ENCODE peak calls at places on chromosomes 13 and 19, in eight cellular contexts. V, L, H, A, Q, J, B and N are unnamed samples.

GRCh38 chr19:42121666-42122069 is 10.6 kb downstream of the POU2F2 start:
- DNase-seq in Q (no peak), V (peak; percentile 64), L (peak; percentile 83), J (no peak), H (peak; percentile 86), B (peak; percentile 71), A (no peak), N (no peak)

GRCh38 chr13:29362849-29363604 is 232.5 kb downstream of the SLC7A1 start:
- DNase-seq in H (peak; percentile 6), Q (peak; percentile 28), A (peak; percentile 22), L (peak; percentile 30), J (peak; percentile 38), V (no peak), B (peak; percentile 69), N (peak; percentile 57)

GRCh38 chr19:55901369-55902079 is 30.6 kb downstream of the NLRP13 start:
- DNase-seq in H (no peak), V (no peak), L (no peak), A (no peak), B (no peak), Q (no peak), J (no peak), N (no peak)

GRCh38 chr19:6233827-6234511 is 45.8 kb downstream of the MLLT1 start:
- DNase-seq in A (peak; percentile 39), J (no peak), Q (no peak), H (no peak), V (peak; percentile 88), L (no peak), B (no peak), N (no peak)

GRCh38 chr13:46475586-46475991 is 77.4 kb upstream of the LRCH1 start:
- DNase-seq in H (no peak), A (no peak), Q (no peak), B (peak; percentile 40), V (no peak), J (no peak), L (peak; percentile 45), N (no peak)

GRCh38 chr13:102310691-102311432 is 91.0 kb downstream of the FGF14 start:
- DNase-seq in Q (no peak), J (no peak), A (peak; percentile 39), V (no peak), H (no peak), B (no peak), L (no peak), N (no peak)

GRCh38 chr13:30266751-30267150 is 40.6 kb downstream of the KATNAL1 start:
- DNase-seq in B (no peak), V (no peak), H (no peak), J (no peak), A (no peak), L (peak; percentile 62), Q (no peak), N (no peak)

GRCh38 chr19:8084152-8084551 is 31.6 kb downstream of the CCL25 start:
- DNase-seq in B (no peak), J (no peak), A (no peak), H (no peak), L (no peak), Q (no peak), V (no peak), N (no peak)

GRCh38 chr13:34721631-34722144 is 220.4 kb upstream of the NBEA start:
- DNase-seq in Q (no peak), B (peak; percentile 49), V (no peak), H (no peak), L (no peak), J (no peak), A (no peak), N (no peak)

GRCh38 chr13:91572439-91572838 is 174.0 kb downstream of the GPC5 start:
- DNase-seq in L (peak; percentile 50), V (no peak), A (no peak), H (no peak), J (no peak), Q (no peak), B (no peak), N (no peak)

GRCh38 chr19:13859361-13859880 is 17.5 kb upstream of the NANOS3 start:
- DNase-seq in B (peak; percentile 44), A (no peak), L (peak; percentile 67), J (no peak), H (no peak), Q (no peak), V (no peak), N (no peak)

GRCh38 chr19:39199025-39199424 is 2.3 kb downstream of the NCCRP1 start:
- DNase-seq in A (peak; percentile 48), Q (no peak), B (no peak), V (no peak), H (no peak), J (no peak), L (peak; percentile 26), N (peak; percentile 34)

GRCh38 chr13:99178636-99179035 is 22.0 kb upstream of the UBAC2 start:
- DNase-seq in H (no peak), J (no peak), A (no peak), L (no peak), V (no peak), Q (no peak), B (no peak), N (no peak)

GRCh38 chr13:73722120-73722519 is 412.1 kb downstream of the KLF12 start:
- DNase-seq in B (peak; percentile 82), H (peak; percentile 2), V (no peak), L (peak; percentile 86), A (no peak), Q (peak; percentile 51), J (peak; percentile 46), N (no peak)

GRCh38 chr19:8307400-8307964 is 676 bp downstream of the CD320 start:
- DNase-seq in V (no peak), L (no peak), B (peak; percentile 42), Q (no peak), H (no peak), A (no peak), J (no peak), N (peak; percentile 10)

GRCh38 chr19:1468274-1469199 is 10.5 kb downstream of the C19orf25 start:
- DNase-seq in J (no peak), L (no peak), A (no peak), B (peak; percentile 32), V (no peak), Q (no peak), H (no peak), N (peak; percentile 72)

GRCh38 chr13:99119686-99120085 is 81.0 kb upstream of the UBAC2 start:
- DNase-seq in L (no peak), Q (no peak), H (no peak), V (no peak), B (no peak), A (no peak), J (no peak), N (no peak)

GRCh38 chr19:44748426-44749254 is at the start of gene BCL3:
- DNase-seq in L (no peak), Q (no peak), H (peak; percentile 42), B (peak; percentile 67), V (peak; percentile 86), A (peak; percentile 77), J (no peak), N (no peak)

GRCh38 chr19:44747739-44748425 is 626 bp upstream of the BCL3 start:
- DNase-seq in V (peak; percentile 82), L (peak; percentile 70), Q (no peak), H (peak; percentile 79), A (peak; percentile 64), B (peak; percentile 46), J (no peak), N (peak; percentile 63)

GRCh38 chr19:44745887-44746600 is 2.5 kb upstream of the BCL3 start:
- DNase-seq in B (no peak), Q (no peak), J (no peak), V (no peak), H (no peak), A (no peak), L (no peak), N (no peak)

GRCh38 chr19:44746616-44746945 is 1.9 kb upstream of the BCL3 start:
- DNase-seq in Q (no peak), V (no peak), H (no peak), J (no peak), B (no peak), A (no peak), L (no peak), N (no peak)

DNA sequence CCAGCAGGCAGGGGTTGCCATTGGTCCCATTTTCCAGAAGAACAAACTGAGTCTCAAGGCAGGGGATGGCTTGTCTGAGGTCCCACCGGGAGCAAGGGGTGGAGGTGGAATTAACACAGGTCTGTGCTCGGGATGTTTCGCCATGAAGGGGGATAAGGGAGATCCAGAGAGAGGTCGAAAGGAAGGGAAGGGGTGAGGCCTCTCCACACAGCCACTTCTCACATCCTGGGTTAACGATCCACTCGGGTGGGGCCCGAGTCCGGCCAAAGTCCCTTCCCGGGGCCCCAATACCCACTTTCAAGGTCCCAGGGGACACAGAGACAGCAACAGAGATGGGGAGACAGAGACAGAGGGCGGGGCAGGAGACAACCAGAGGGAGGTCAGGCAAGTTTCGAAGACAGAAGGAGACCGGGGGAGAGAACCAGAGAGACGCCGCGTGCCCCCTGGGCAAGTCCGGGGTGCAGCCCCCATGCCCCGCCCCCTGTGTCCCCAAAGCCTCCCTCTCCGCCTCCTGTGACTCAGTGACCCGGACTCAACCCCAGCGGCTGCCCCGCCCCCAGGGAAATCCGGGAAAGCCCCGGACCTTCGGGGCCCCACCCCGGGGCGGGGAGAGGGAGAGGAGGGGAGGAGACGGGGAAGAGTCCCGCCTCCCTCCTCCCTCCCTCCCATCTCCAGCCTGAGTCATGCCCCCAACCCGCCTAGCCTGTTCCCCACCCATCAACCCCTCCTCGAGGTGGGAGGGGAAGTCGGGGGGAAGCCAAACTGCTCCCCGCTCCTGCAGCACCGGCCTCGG is 1.4 kb upstream of the BCL3 start:
- DNase-seq in H (peak; percentile 96), Q (peak; percentile 81), L (peak; percentile 95), B (peak; percentile 91), J (peak; percentile 56), A (peak; percentile 97), V (peak; percentile 92), N (peak; percentile 81)
- H3K27me3 ChIP-seq in H (no peaks in the 10 kb centered on the region), Q (no peaks in the 10 kb centered on the region), L (no peaks in the 10 kb centered on the region), B (no peaks in the 10 kb centered on the region), J (peaks cover 39% of the 10 kb centered on the region), A (no peaks in the 10 kb centered on the region), V (no peaks in the 10 kb centered on the region), N (no peaks in the 10 kb centered on the region)

GRCh38 chr19:4597975-4598671 is 38.6 kb upstream of the SEMA6B start:
- DNase-seq in L (no peak), A (no peak), V (peak; percentile 49), Q (no peak), J (peak; percentile 56), B (peak; percentile 61), H (no peak), N (peak; percentile 92)
- H3K4me3 ChIP-seq in L (no peak overlapping the region), A (no peak overlapping the region), V (peak overlapping the region; percentile 14), Q (peak overlapping the region; percentile 38), J (peak overlapping the region; percentile 48), B (peak overlapping the region; percentile 64), H (no peak overlapping the region), N (peak overlapping the region; percentile 24)

GRCh38 chr19:32464279-32464678 is 58.7 kb downstream of the DPY19L3 start:
- DNase-seq in V (no peak), B (peak; percentile 42), A (no peak), Q (peak; percentile 3), L (no peak), H (no peak), J (no peak), N (peak; percentile 34)
- H3K36me3 ChIP-seq in V (peaks cover 24% of the 10 kb centered on the region), B (no peaks in the 10 kb centered on the region), A (no peaks in the 10 kb centered on the region), Q (no peaks in the 10 kb centered on the region), L (peaks cover 1% of the 10 kb centered on the region), H (peaks cover 7% of the 10 kb centered on the region), J (peaks cover 41% of the 10 kb centered on the region), N (no peaks in the 10 kb centered on the region)

DNA sequence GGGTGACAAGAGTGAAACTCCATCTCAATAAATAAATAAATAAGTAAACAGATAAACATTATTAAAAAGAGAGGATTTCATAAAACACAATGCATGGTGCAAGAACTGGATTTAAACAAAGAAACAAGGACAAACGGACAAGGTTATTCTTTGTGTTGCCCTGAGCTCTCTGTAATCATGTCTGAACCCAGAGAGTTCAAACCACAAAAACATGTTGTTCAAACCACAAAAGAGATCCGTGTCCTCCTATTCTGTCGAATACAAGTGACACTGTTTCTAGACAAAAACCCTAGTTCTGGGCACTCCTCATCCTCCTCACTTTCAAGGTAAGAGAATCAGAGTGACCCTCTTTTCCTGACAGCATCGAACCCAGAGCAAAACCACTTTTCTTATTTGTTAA is 4.6 kb upstream of the TPRX2 start:
- DNase-seq in B (no peak), H (no peak), L (no peak), J (no peak), Q (no peak), V (no peak), A (no peak), N (no peak)
- H3K27me3 ChIP-seq in B (no peaks in the 10 kb centered on the region), H (peaks cover 7% of the 10 kb centered on the region), L (peaks cover 3% of the 10 kb centered on the region), J (no peaks in the 10 kb centered on the region), Q (no peaks in the 10 kb centered on the region), V (peaks cover 59% of the 10 kb centered on the region), A (no peaks in the 10 kb centered on the region), N (no peaks in the 10 kb centered on the region)